ENCODE peak calls at places on chromosomes 6 and 20, in four cellular contexts. N is astrocyte of the spinal cord, H is retinal pigment epithelial cell, O is prostate gland. S is an unnamed sample.

GRCh38 chr20:11296221-11296620 is 621.5 kb upstream of the BTBD3 start:
- DNase-seq in N (no peak), H (no peak), O (no peak), S (no peak)

GRCh38 chr6:147075326-147075840 is 128.8 kb upstream of the STXBP5 start:
- DNase-seq in N (no peak), H (no peak), O (no peak), S (no peak)

GRCh38 chr6:166446146-166446545 is 63.4 kb upstream of the MPC1 start:
- DNase-seq in N (no peak), H (no peak), O (no peak), S (no peak)

GRCh38 chr6:44569931-44570385 is 182.5 kb downstream of the CDC5L start:
- DNase-seq in N (peak), H (no peak), O (peak), S (no peak)

GRCh38 chr6:193773-194310 is 98.4 kb upstream of the DUSP22 start:
- DNase-seq in N (no peak), H (no peak), O (no peak), S (no peak)

GRCh38 chr20:41183831-41184230 is 46.5 kb downstream of the PLCG1 start:
- DNase-seq in N (no peak), H (no peak), O (no peak), S (no peak)

GRCh38 chr6:106628658-106629102 is 618 bp downstream of the RTN4IP1 start:
- DNase-seq in N (no peak), H (no peak), O (no peak), S (no peak)

GRCh38 chr20:41428285-41428684 is 61.7 kb upstream of the EMILIN3 start:
- DNase-seq in N (peak), H (no peak), O (no peak), S (no peak)

GRCh38 chr6:16757332-16757731 is 3.9 kb downstream of the ATXN1 start:
- DNase-seq in N (no peak), H (no peak), O (no peak), S (no peak)

GRCh38 chr6:54873589-54873988 is 27.0 kb downstream of the FAM83B start:
- DNase-seq in N (no peak), H (no peak), O (no peak), S (no peak)

GRCh38 chr6:150409576-150410066 is 40.8 kb downstream of the IYD start:
- DNase-seq in N (peak), H (no peak), O (no peak), S (no peak)

GRCh38 chr6:157539421-157539822 is 158.4 kb downstream of the ZDHHC14 start:
- DNase-seq in N (no peak), H (no peak), O (no peak), S (no peak)

GRCh38 chr6:106272289-106272688 is 53.3 kb downstream of the ATG5 start:
- DNase-seq in N (no peak), H (no peak), O (no peak), S (no peak)

GRCh38 chr6:25138697-25139051 is 140.5 kb upstream of the CARMIL1 start:
- DNase-seq in N (peak), H (no peak), O (no peak), S (no peak)

GRCh38 chr6:107679457-107679856 is 144.7 kb downstream of the SCML4 start:
- DNase-seq in N (no peak), H (no peak), O (no peak), S (no peak)

GRCh38 chr6:11854418-11855165 is 76.0 kb upstream of the ADTRP start:
- DNase-seq in N (peak), H (peak), O (no peak), S (no peak)

GRCh38 chr6:138571174-138571573 is 71.9 kb upstream of the NHSL1 start:
- DNase-seq in N (peak), H (no peak), O (no peak), S (no peak)

GRCh38 chr6:170434821-170435155 is 118.3 kb downstream of the PSMB1 start:
- DNase-seq in N (no peak), H (no peak), O (no peak), S (no peak)

GRCh38 chr6:13762648-13763441 is 51.2 kb upstream of the RANBP9 start:
- DNase-seq in N (peak), H (peak), O (peak), S (no peak)

GRCh38 chr6:154504865-154505449 is 5.5 kb downstream of the CNKSR3 start:
- DNase-seq in N (no peak), H (no peak), O (no peak), S (no peak)

GRCh38 chr20:25549866-25550477 is 35.4 kb downstream of the NINL start:
- DNase-seq in N (peak), H (no peak), O (no peak), S (no peak)

GRCh38 chr20:14986026-14986655 is 648.7 kb upstream of the FLRT3 start:
- DNase-seq in N (peak), H (no peak), O (peak), S (no peak)

GRCh38 chr20:3686867-3687321 is 5.1 kb upstream of the ADAM33 start:
- DNase-seq in N (peak), H (no peak), O (peak), S (no peak)

GRCh38 chr20:9400371-9401025 is 113.9 kb upstream of the LAMP5 start:
- DNase-seq in N (peak), H (no peak), O (no peak), S (no peak)

GRCh38 chr6:8335896-8336295 is 99.4 kb downstream of the SLC35B3 start:
- DNase-seq in N (no peak), H (no peak), O (no peak), S (no peak)

GRCh38 chr6:101290346-101290745 is 103.2 kb upstream of the GRIK2 start:
- DNase-seq in N (peak), H (no peak), O (no peak), S (no peak)

GRCh38 chr20:57582432-57583288 is 21.8 kb downstream of the PCK1 start:
- DNase-seq in N (peak), H (no peak), O (no peak), S (peak)

GRCh38 chr6:155272353-155273222 is 8.8 kb downstream of the CLDN20 start:
- DNase-seq in N (no peak), H (no peak), O (no peak), S (no peak)

GRCh38 chr6:108142240-108142639 is 23.6 kb upstream of the NR2E1 start:
- DNase-seq in N (no peak), H (no peak), O (no peak), S (no peak)

GRCh38 chr6:106182455-106182854 is 96.3 kb downstream of the PRDM1 start:
- DNase-seq in N (no peak), H (no peak), O (no peak), S (no peak)

GRCh38 chr6:127832381-127832780 is 68.5 kb downstream of the THEMIS start:
- DNase-seq in N (no peak), H (no peak), O (no peak), S (no peak)

GRCh38 chr6:42370323-42370985 is 81.3 kb downstream of the TRERF1 start:
- DNase-seq in N (no peak), H (no peak), O (no peak), S (no peak)

GRCh38 chr6:101582786-101583185 is 189.3 kb downstream of the GRIK2 start:
- DNase-seq in N (no peak), H (no peak), O (no peak), S (no peak)

GRCh38 chr20:44388466-44389023 is 33.0 kb downstream of the HNF4A start:
- DNase-seq in N (peak), H (no peak), O (peak), S (peak)

GRCh38 chr6:36285187-36285612 is 15.3 kb downstream of the PNPLA1 start:
- DNase-seq in N (no peak), H (no peak), O (no peak), S (peak)

GRCh38 chr20:63714858-63715257 is 7.0 kb downstream of the ZGPAT start:
- DNase-seq in N (no peak), H (no peak), O (no peak), S (no peak)

GRCh38 chr20:50218987-50219435 is 28.4 kb downstream of the CEBPB start:
- DNase-seq in N (no peak), H (no peak), O (no peak), S (no peak)

GRCh38 chr20:14929388-14929787 is 592.0 kb upstream of the FLRT3 start:
- DNase-seq in N (no peak), H (no peak), O (no peak), S (no peak)

GRCh38 chr20:18063676-18064075 is 6.0 kb upstream of the OVOL2 start:
- DNase-seq in N (no peak), H (no peak), O (no peak), S (no peak)

GRCh38 chr20:18072532-18072931 is 14.8 kb upstream of the OVOL2 start:
- DNase-seq in N (no peak), H (no peak), O (no peak), S (no peak)

GRCh38 chr20:18066421-18067333 is 9.0 kb upstream of the OVOL2 start:
- DNase-seq in N (no peak), H (no peak), O (no peak), S (no peak)
- TF ChIP-seq CTCF in N (no peak), H (peak), O (no peak), S (peak)

GRCh38 chr6:51765230-51765629 is 322.2 kb downstream of the PKHD1 start:
- DNase-seq in N (no peak), H (no peak), O (no peak), S (no peak)
- TF ChIP-seq CTCF in N (no peak), H (no peak), O (no peak), S (no peak)

DNA sequence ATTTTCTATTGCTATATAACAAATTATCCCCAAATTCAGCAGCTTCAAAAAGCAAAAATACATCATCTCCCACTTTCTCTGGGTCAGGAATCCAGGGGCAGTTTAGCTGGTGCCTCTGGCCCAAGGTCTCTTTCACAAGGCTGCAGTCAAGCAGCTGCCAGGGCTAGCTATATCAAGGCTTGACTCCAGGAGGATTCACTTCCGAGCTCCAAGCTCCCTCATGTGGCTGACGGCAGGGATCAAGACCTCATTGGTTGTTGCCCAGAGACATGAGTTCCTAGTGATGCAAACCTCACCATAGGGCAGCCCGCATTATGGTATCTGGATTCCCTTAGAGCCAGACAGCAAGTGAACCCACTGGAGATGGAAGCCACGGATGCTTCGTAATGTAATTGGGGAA is 1.3 kb upstream of the VNN1 start:
- DNase-seq in N (peak), H (no peak), O (peak), S (peak)
- TF ChIP-seq CTCF in N (peak), H (peak), O (peak), S (peak)

GRCh38 chr6:124683507-124683906 is 278.7 kb upstream of the RNF217 start:
- DNase-seq in N (no peak), H (no peak), O (no peak), S (no peak)
- TF ChIP-seq CTCF in N (no peak), H (no peak), O (no peak), S (no peak)

GRCh38 chr6:1636971-1637871 is 27.5 kb downstream of the FOXC1 start:
- DNase-seq in N (no peak), H (no peak), O (no peak), S (no peak)

GRCh38 chr6:1643111-1643510 is 33.4 kb downstream of the FOXC1 start:
- DNase-seq in N (no peak), H (no peak), O (no peak), S (no peak)

GRCh38 chr6:1641391-1641790 is 31.7 kb downstream of the FOXC1 start:
- DNase-seq in N (no peak), H (peak), O (no peak), S (no peak)

GRCh38 chr6:1639430-1639829 is 29.7 kb downstream of the FOXC1 start:
- DNase-seq in N (no peak), H (no peak), O (no peak), S (no peak)

DNA sequence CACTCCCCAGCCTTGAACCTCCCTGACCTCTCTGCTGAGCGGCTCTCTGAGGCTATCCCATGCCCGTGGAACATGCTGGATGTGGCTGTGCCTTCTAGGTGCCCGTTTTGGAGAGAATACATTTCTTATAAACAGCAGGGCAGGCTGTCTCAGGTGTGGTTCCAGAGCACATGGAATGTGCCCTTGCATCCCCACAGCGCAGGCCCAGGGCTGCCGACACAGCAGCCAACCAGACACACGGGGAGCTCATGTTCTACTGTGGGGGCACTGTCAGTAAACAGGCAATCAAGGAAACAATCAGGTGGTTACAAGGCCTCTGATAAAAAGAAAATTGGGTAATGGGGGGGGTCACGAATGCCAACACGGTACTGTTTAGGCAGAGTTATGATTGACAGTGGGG is 30.8 kb downstream of the FOXC1 start:
- DNase-seq in N (no peak), H (no peak), O (no peak), S (no peak)
- TF ChIP-seq CTCF in N (no peak), H (no peak), O (no peak), S (no peak)

GRCh38 chr20:39103732-39104131 is 141.6 kb downstream of the DHX35 start:
- DNase-seq in N (no peak), H (no peak), O (no peak), S (no peak)
- TF ChIP-seq CTCF in N (no peak), H (no peak), O (no peak), S (no peak)

GRCh38 chr20:62237772-62238568 is at the start of gene OSBPL2:
- DNase-seq in N (peak), H (peak), O (peak), S (peak)
- TF ChIP-seq CTCF in N (no peak), H (no peak), O (no peak), S (no peak)

GRCh38 chr6:115495184-115495583 is 565.5 kb downstream of the FRK start:
- DNase-seq in N (no peak), H (no peak), O (no peak), S (no peak)
- TF ChIP-seq CTCF in N (no peak), H (no peak), O (no peak), S (no peak)

S was measured in neural crest cell.